ENCODE peak calls at places on chromosomes 2 and 18, in six cellular contexts. One of them, this sample, is unnamed.

GRCh38 chr2:10584242-10584753 is 105.5 kb downstream of the NOL10 start:
- DNase-seq in fibroblast of lung: no peak
- DNase-seq in naive thymus-derived CD4-positive, alpha-beta T cell: no peak
- DNase-seq in cardiac muscle cell: no peak
- DNase-seq in PC-9: no peak
- DNase-seq in A549: peak; percentile 37
- DNase-seq in this sample: no peak

GRCh38 chr2:51220606-51221005 is 188.7 kb upstream of the NRXN1 start:
- DNase-seq in fibroblast of lung: no peak
- DNase-seq in naive thymus-derived CD4-positive, alpha-beta T cell: no peak
- DNase-seq in cardiac muscle cell: no peak
- DNase-seq in PC-9: no peak
- DNase-seq in A549: no peak
- DNase-seq in this sample: no peak

GRCh38 chr2:11159574-11160170 is 4.4 kb downstream of the SLC66A3 start:
- DNase-seq in fibroblast of lung: no peak
- DNase-seq in naive thymus-derived CD4-positive, alpha-beta T cell: no peak
- DNase-seq in cardiac muscle cell: no peak
- DNase-seq in PC-9: no peak
- DNase-seq in A549: no peak
- DNase-seq in this sample: no peak

GRCh38 chr2:162821176-162821575 is 17.4 kb downstream of the KCNH7 start:
- DNase-seq in fibroblast of lung: no peak
- DNase-seq in naive thymus-derived CD4-positive, alpha-beta T cell: no peak
- DNase-seq in cardiac muscle cell: no peak
- DNase-seq in PC-9: no peak
- DNase-seq in A549: no peak
- DNase-seq in this sample: no peak

GRCh38 chr18:39414009-39414700 is 1848.6 kb upstream of the CELF4 start:
- DNase-seq in fibroblast of lung: peak; percentile 45
- DNase-seq in naive thymus-derived CD4-positive, alpha-beta T cell: no peak
- DNase-seq in cardiac muscle cell: no peak
- DNase-seq in PC-9: peak; percentile 0
- DNase-seq in A549: no peak
- DNase-seq in this sample: no peak

GRCh38 chr18:62663731-62664336 is 51.5 kb upstream of the PHLPP1 start:
- DNase-seq in fibroblast of lung: peak; percentile 19
- DNase-seq in naive thymus-derived CD4-positive, alpha-beta T cell: no peak
- DNase-seq in cardiac muscle cell: no peak
- DNase-seq in PC-9: peak; percentile 23
- DNase-seq in A549: no peak
- DNase-seq in this sample: no peak

GRCh38 chr2:8234757-8235374 is 447.0 kb upstream of the ID2 start:
- DNase-seq in fibroblast of lung: no peak
- DNase-seq in naive thymus-derived CD4-positive, alpha-beta T cell: no peak
- DNase-seq in cardiac muscle cell: no peak
- DNase-seq in PC-9: no peak
- DNase-seq in A549: no peak
- DNase-seq in this sample: no peak

GRCh38 chr2:144942516-144943256 is 422.8 kb upstream of the ZEB2 start:
- DNase-seq in fibroblast of lung: peak; percentile 53
- DNase-seq in naive thymus-derived CD4-positive, alpha-beta T cell: no peak
- DNase-seq in cardiac muscle cell: no peak
- DNase-seq in PC-9: peak; percentile 12
- DNase-seq in A549: peak; percentile 26
- DNase-seq in this sample: no peak

GRCh38 chr2:179751184-179751809 is 110.1 kb downstream of the ZNF385B start:
- DNase-seq in fibroblast of lung: peak; percentile 63
- DNase-seq in naive thymus-derived CD4-positive, alpha-beta T cell: no peak
- DNase-seq in cardiac muscle cell: peak; percentile 38
- DNase-seq in PC-9: peak; percentile 10
- DNase-seq in A549: peak; percentile 12
- DNase-seq in this sample: no peak

GRCh38 chr2:96962567-96963203 is 23.7 kb downstream of the FAM178B start:
- DNase-seq in fibroblast of lung: no peak
- DNase-seq in naive thymus-derived CD4-positive, alpha-beta T cell: peak; percentile 99
- DNase-seq in cardiac muscle cell: no peak
- DNase-seq in PC-9: no peak
- DNase-seq in A549: no peak
- DNase-seq in this sample: peak; percentile 42

GRCh38 chr18:79608535-79608934 is 71.1 kb upstream of the CTDP1 start:
- DNase-seq in fibroblast of lung: no peak
- DNase-seq in naive thymus-derived CD4-positive, alpha-beta T cell: no peak
- DNase-seq in cardiac muscle cell: no peak
- DNase-seq in PC-9: no peak
- DNase-seq in A549: no peak
- DNase-seq in this sample: no peak

GRCh38 chr18:59446012-59446411 is 86.9 kb upstream of the LMAN1 start:
- DNase-seq in fibroblast of lung: peak; percentile 57
- DNase-seq in naive thymus-derived CD4-positive, alpha-beta T cell: no peak
- DNase-seq in cardiac muscle cell: peak; percentile 72
- DNase-seq in PC-9: no peak
- DNase-seq in A549: no peak
- DNase-seq in this sample: no peak

GRCh38 chr2:25505630-25506029 is 163.9 kb upstream of the DNMT3A start:
- DNase-seq in fibroblast of lung: no peak
- DNase-seq in naive thymus-derived CD4-positive, alpha-beta T cell: no peak
- DNase-seq in cardiac muscle cell: no peak
- DNase-seq in PC-9: no peak
- DNase-seq in A549: no peak
- DNase-seq in this sample: no peak

GRCh38 chr2:168538534-168538933 is 82.5 kb downstream of the CERS6 start:
- DNase-seq in fibroblast of lung: no peak
- DNase-seq in naive thymus-derived CD4-positive, alpha-beta T cell: no peak
- DNase-seq in cardiac muscle cell: no peak
- DNase-seq in PC-9: no peak
- DNase-seq in A549: no peak
- DNase-seq in this sample: no peak

GRCh38 chr2:239824051-239824694 is 201.0 kb downstream of the NDUFA10 start:
- DNase-seq in fibroblast of lung: no peak
- DNase-seq in naive thymus-derived CD4-positive, alpha-beta T cell: no peak
- DNase-seq in cardiac muscle cell: no peak
- DNase-seq in PC-9: peak; percentile 69
- DNase-seq in A549: peak; percentile 19
- DNase-seq in this sample: no peak

GRCh38 chr2:38522754-38523349 is 79.9 kb downstream of the HNRNPLL start:
- DNase-seq in fibroblast of lung: no peak
- DNase-seq in naive thymus-derived CD4-positive, alpha-beta T cell: no peak
- DNase-seq in cardiac muscle cell: no peak
- DNase-seq in PC-9: no peak
- DNase-seq in A549: no peak
- DNase-seq in this sample: no peak

GRCh38 chr2:239344857-239345216 is 56.0 kb downstream of the HDAC4 start:
- DNase-seq in fibroblast of lung: no peak
- DNase-seq in naive thymus-derived CD4-positive, alpha-beta T cell: no peak
- DNase-seq in cardiac muscle cell: no peak
- DNase-seq in PC-9: no peak
- DNase-seq in A549: no peak
- DNase-seq in this sample: no peak

GRCh38 chr2:160561551-160562280 is 68.1 kb upstream of the RBMS1 start:
- DNase-seq in fibroblast of lung: peak; percentile 81
- DNase-seq in naive thymus-derived CD4-positive, alpha-beta T cell: no peak
- DNase-seq in cardiac muscle cell: no peak
- DNase-seq in PC-9: peak; percentile 16
- DNase-seq in A549: no peak
- DNase-seq in this sample: no peak

GRCh38 chr2:233706720-233707119 is 6.0 kb upstream of the UGT1A5 start:
- DNase-seq in fibroblast of lung: no peak
- DNase-seq in naive thymus-derived CD4-positive, alpha-beta T cell: no peak
- DNase-seq in cardiac muscle cell: no peak
- DNase-seq in PC-9: peak; percentile 69
- DNase-seq in A549: no peak
- DNase-seq in this sample: no peak

GRCh38 chr2:113240915-113241911 is 37.5 kb downstream of the PAX8 start:
- DNase-seq in fibroblast of lung: peak; percentile 99
- DNase-seq in naive thymus-derived CD4-positive, alpha-beta T cell: no peak
- DNase-seq in cardiac muscle cell: no peak
- DNase-seq in PC-9: peak; percentile 92
- DNase-seq in A549: peak; percentile 99
- DNase-seq in this sample: no peak

GRCh38 chr2:217837001-217837491 is 165.7 kb downstream of the TNS1 start:
- DNase-seq in fibroblast of lung: peak; percentile 62
- DNase-seq in naive thymus-derived CD4-positive, alpha-beta T cell: no peak
- DNase-seq in cardiac muscle cell: no peak
- DNase-seq in PC-9: no peak
- DNase-seq in A549: no peak
- DNase-seq in this sample: no peak

GRCh38 chr18:7038330-7038846 is 79.2 kb downstream of the LAMA1 start:
- DNase-seq in fibroblast of lung: peak; percentile 96
- DNase-seq in naive thymus-derived CD4-positive, alpha-beta T cell: no peak
- DNase-seq in cardiac muscle cell: peak; percentile 79
- DNase-seq in PC-9: peak; percentile 16
- DNase-seq in A549: no peak
- DNase-seq in this sample: no peak

GRCh38 chr2:21057097-21057496 is 13.2 kb upstream of the APOB start:
- DNase-seq in fibroblast of lung: no peak
- DNase-seq in naive thymus-derived CD4-positive, alpha-beta T cell: no peak
- DNase-seq in cardiac muscle cell: no peak
- DNase-seq in PC-9: no peak
- DNase-seq in A549: no peak
- DNase-seq in this sample: no peak

GRCh38 chr2:167964650-167965404 is 282.6 kb downstream of the STK39 start:
- DNase-seq in fibroblast of lung: peak; percentile 46
- DNase-seq in naive thymus-derived CD4-positive, alpha-beta T cell: no peak
- DNase-seq in cardiac muscle cell: peak; percentile 66
- DNase-seq in PC-9: no peak
- DNase-seq in A549: no peak
- DNase-seq in this sample: no peak

GRCh38 chr2:63975437-63976124 is 43.6 kb downstream of the VPS54 start:
- DNase-seq in fibroblast of lung: no peak
- DNase-seq in naive thymus-derived CD4-positive, alpha-beta T cell: no peak
- DNase-seq in cardiac muscle cell: no peak
- DNase-seq in PC-9: no peak
- DNase-seq in A549: no peak
- DNase-seq in this sample: no peak

GRCh38 chr2:160252278-160252887 is 52.3 kb upstream of the ITGB6 start:
- DNase-seq in fibroblast of lung: peak; percentile 58
- DNase-seq in naive thymus-derived CD4-positive, alpha-beta T cell: peak; percentile 18
- DNase-seq in cardiac muscle cell: peak; percentile 34
- DNase-seq in PC-9: no peak
- DNase-seq in A549: peak; percentile 56
- DNase-seq in this sample: no peak

GRCh38 chr2:72995420-72996151 is 75.9 kb downstream of the SFXN5 start:
- DNase-seq in fibroblast of lung: no peak
- DNase-seq in naive thymus-derived CD4-positive, alpha-beta T cell: no peak
- DNase-seq in cardiac muscle cell: no peak
- DNase-seq in PC-9: no peak
- DNase-seq in A549: no peak
- DNase-seq in this sample: no peak

GRCh38 chr2:241190291-241190981 is 2.0 kb downstream of the ANO7 start:
- DNase-seq in fibroblast of lung: no peak
- DNase-seq in naive thymus-derived CD4-positive, alpha-beta T cell: no peak
- DNase-seq in cardiac muscle cell: no peak
- DNase-seq in PC-9: no peak
- DNase-seq in A549: no peak
- DNase-seq in this sample: no peak

GRCh38 chr2:172513935-172514586 is 41.8 kb upstream of the PDK1 start:
- DNase-seq in fibroblast of lung: no peak
- DNase-seq in naive thymus-derived CD4-positive, alpha-beta T cell: no peak
- DNase-seq in cardiac muscle cell: no peak
- DNase-seq in PC-9: no peak
- DNase-seq in A549: no peak
- DNase-seq in this sample: no peak

GRCh38 chr2:43133708-43134570 is 92.5 kb downstream of the ZFP36L2 start:
- DNase-seq in fibroblast of lung: no peak
- DNase-seq in naive thymus-derived CD4-positive, alpha-beta T cell: peak; percentile 93
- DNase-seq in cardiac muscle cell: no peak
- DNase-seq in PC-9: no peak
- DNase-seq in A549: no peak
- DNase-seq in this sample: peak; percentile 50

GRCh38 chr2:608297-608696 is 68.9 kb downstream of the TMEM18 start:
- DNase-seq in fibroblast of lung: no peak
- DNase-seq in naive thymus-derived CD4-positive, alpha-beta T cell: no peak
- DNase-seq in cardiac muscle cell: no peak
- DNase-seq in PC-9: no peak
- DNase-seq in A549: no peak
- DNase-seq in this sample: no peak
- H3K9me3 ChIP-seq in fibroblast of lung: no peaks in the 10 kb centered on the region
- H3K9me3 ChIP-seq in naive thymus-derived CD4-positive, alpha-beta T cell: no peaks in the 10 kb centered on the region
- H3K9me3 ChIP-seq in cardiac muscle cell: no peaks in the 10 kb centered on the region
- H3K9me3 ChIP-seq in PC-9: peaks cover 9% of the 10 kb centered on the region
- H3K9me3 ChIP-seq in A549: peaks cover 14% of the 10 kb centered on the region
- H3K9me3 ChIP-seq in this sample: no peaks in the 10 kb centered on the region

DNA sequence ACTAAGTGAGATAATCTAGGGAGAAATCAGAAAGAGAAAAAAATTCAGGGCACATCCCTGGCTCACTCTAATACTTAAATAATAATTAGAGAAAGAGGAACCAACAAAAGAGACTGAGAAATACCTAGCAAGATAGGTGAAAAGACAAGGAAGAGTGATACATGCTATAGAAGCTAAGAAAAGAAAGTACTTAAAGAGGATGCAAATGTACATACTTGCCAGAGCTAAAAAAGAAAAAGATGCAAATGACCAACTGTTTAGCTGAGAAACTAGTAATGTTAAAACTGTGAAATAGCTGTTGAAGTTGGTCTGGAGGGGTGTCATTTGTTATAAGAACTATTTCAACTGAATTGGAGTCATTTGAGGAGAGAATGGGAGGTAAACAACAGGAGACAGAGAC is 412.2 kb downstream of the SPAG16 start:
- DNase-seq in fibroblast of lung: no peak
- DNase-seq in naive thymus-derived CD4-positive, alpha-beta T cell: no peak
- DNase-seq in cardiac muscle cell: no peak
- DNase-seq in PC-9: no peak
- DNase-seq in A549: no peak
- DNase-seq in this sample: no peak
- H3K9me3 ChIP-seq in fibroblast of lung: no peaks in the 10 kb centered on the region
- H3K9me3 ChIP-seq in naive thymus-derived CD4-positive, alpha-beta T cell: no peaks in the 10 kb centered on the region
- H3K9me3 ChIP-seq in cardiac muscle cell: no peaks in the 10 kb centered on the region
- H3K9me3 ChIP-seq in PC-9: no peaks in the 10 kb centered on the region
- H3K9me3 ChIP-seq in A549: no peaks in the 10 kb centered on the region
- H3K9me3 ChIP-seq in this sample: no peaks in the 10 kb centered on the region

GRCh38 chr18:66995270-66995669 is 391.4 kb upstream of the CDH19 start:
- DNase-seq in fibroblast of lung: no peak
- DNase-seq in naive thymus-derived CD4-positive, alpha-beta T cell: no peak
- DNase-seq in cardiac muscle cell: no peak
- DNase-seq in PC-9: no peak
- DNase-seq in A549: no peak
- DNase-seq in this sample: no peak
- H3K9me3 ChIP-seq in fibroblast of lung: no peaks in the 10 kb centered on the region
- H3K9me3 ChIP-seq in naive thymus-derived CD4-positive, alpha-beta T cell: no peaks in the 10 kb centered on the region
- H3K9me3 ChIP-seq in cardiac muscle cell: no peaks in the 10 kb centered on the region
- H3K9me3 ChIP-seq in PC-9: no peaks in the 10 kb centered on the region
- H3K9me3 ChIP-seq in A549: no peaks in the 10 kb centered on the region
- H3K9me3 ChIP-seq in this sample: no peaks in the 10 kb centered on the region

DNA sequence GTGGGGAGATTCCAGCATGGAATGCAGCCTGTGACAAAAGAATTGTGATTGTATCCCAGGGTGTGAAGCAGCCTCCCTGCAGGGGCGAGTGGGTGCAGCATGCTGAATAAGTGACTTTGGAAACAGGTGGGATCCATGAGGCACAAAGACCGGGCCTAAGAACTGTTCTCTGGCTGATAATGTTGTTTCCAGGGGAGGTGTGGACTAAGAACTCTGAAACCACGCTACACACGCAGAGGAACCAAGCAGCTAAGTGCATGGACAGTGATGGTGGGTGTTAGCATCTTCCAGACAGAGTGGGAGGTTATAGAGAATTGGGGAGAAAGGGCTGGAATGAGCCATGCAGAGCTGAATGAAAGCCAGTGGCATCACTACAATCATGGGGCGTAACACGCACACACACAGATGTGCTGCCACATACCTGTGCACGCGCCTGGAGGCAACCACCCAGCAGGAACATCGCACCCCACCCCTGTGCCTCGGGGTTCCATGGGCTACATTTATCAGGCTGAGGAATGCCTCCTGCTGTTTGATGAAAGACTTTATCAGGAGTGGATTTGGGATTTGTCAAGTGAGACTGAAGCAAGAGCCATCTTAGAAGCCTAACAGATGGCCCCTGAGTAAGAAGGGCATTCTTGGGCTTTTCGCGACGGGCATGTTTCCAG is 424.5 kb upstream of the SALL3 start:
- DNase-seq in fibroblast of lung: no peak
- DNase-seq in naive thymus-derived CD4-positive, alpha-beta T cell: no peak
- DNase-seq in cardiac muscle cell: no peak
- DNase-seq in PC-9: no peak
- DNase-seq in A549: no peak
- DNase-seq in this sample: no peak
- H3K9me3 ChIP-seq in fibroblast of lung: no peaks in the 10 kb centered on the region
- H3K9me3 ChIP-seq in naive thymus-derived CD4-positive, alpha-beta T cell: no peaks in the 10 kb centered on the region
- H3K9me3 ChIP-seq in cardiac muscle cell: peaks cover 4% of the 10 kb centered on the region
- H3K9me3 ChIP-seq in PC-9: no peaks in the 10 kb centered on the region
- H3K9me3 ChIP-seq in A549: no peaks in the 10 kb centered on the region
- H3K9me3 ChIP-seq in this sample: peaks cover 4% of the 10 kb centered on the region